ENCODE peak calls at places on chromosomes 12 and 14, in seven cellular contexts. F, T, I, L, E, R and H are unnamed samples.
A peak's percentile ranks its signal among the peaks of the same experiment; 100 is the strongest.

GRCh38 chr14:68656452-68656851 is 136.4 kb downstream of the ZFP36L1 start:
- DNase-seq in F (no peak), T (no peak), I (no peak), L (no peak), E (no peak), R (no peak), H (no peak)

GRCh38 chr12:52139579-52140062 is 52.2 kb downstream of the KRT80 start:
- DNase-seq in F (peak; percentile 68), T (peak; percentile 77), I (peak; percentile 65), L (peak; percentile 55), E (no peak), R (peak; percentile 84), H (no peak)

GRCh38 chr12:26340649-26341048 is 145.3 kb downstream of the SSPN start:
- DNase-seq in F (no peak), T (no peak), I (no peak), L (no peak), E (no peak), R (no peak), H (peak; percentile 37)

GRCh38 chr12:90058721-90059120 is 350.1 kb upstream of the ATP2B1 start:
- DNase-seq in F (peak; percentile 53), T (no peak), I (no peak), L (peak; percentile 93), E (no peak), R (no peak), H (no peak)

GRCh38 chr12:123950476-123951169 is 22.0 kb downstream of the CCDC92 start:
- DNase-seq in F (no peak), T (no peak), I (no peak), L (no peak), E (no peak), R (no peak), H (no peak)

GRCh38 chr12:52636592-52637258 is 15.3 kb downstream of the KRT2 start:
- DNase-seq in F (no peak), T (no peak), I (no peak), L (no peak), E (no peak), R (no peak), H (no peak)

GRCh38 chr12:52206309-52207040 is 14.7 kb upstream of the KRT80 start:
- DNase-seq in F (no peak), T (no peak), I (no peak), L (no peak), E (no peak), R (no peak), H (no peak)

GRCh38 chr14:79573486-79573885 is 637.8 kb downstream of the DIO2 start:
- DNase-seq in F (no peak), T (no peak), I (no peak), L (peak; percentile 82), E (no peak), R (no peak), H (no peak)

GRCh38 chr12:109715310-109716091 is 1.9 kb downstream of the FAM222A start:
- DNase-seq in F (peak; percentile 42), T (peak; percentile 63), I (peak; percentile 62), L (no peak), E (no peak), R (peak; percentile 87), H (no peak)

GRCh38 chr12:10098762-10099161 is at the start of gene CLEC1A:
- DNase-seq in F (no peak), T (peak; percentile 50), I (no peak), L (no peak), E (no peak), R (no peak), H (no peak)

GRCh38 chr12:806116-806805 is 53.9 kb downstream of the WNK1 start:
- DNase-seq in F (peak; percentile 56), T (no peak), I (no peak), L (peak; percentile 50), E (peak; percentile 28), R (no peak), H (no peak)

GRCh38 chr14:103657466-103657865 is 28.5 kb downstream of the KLC1 start:
- DNase-seq in F (no peak), T (no peak), I (no peak), L (peak; percentile 90), E (no peak), R (no peak), H (no peak)

GRCh38 chr12:79547735-79548347 is 142.9 kb downstream of the PAWR start:
- DNase-seq in F (peak; percentile 84), T (peak; percentile 56), I (peak; percentile 11), L (peak; percentile 83), E (peak; percentile 91), R (peak; percentile 56), H (peak; percentile 9)

GRCh38 chr14:41548666-41549065 is 58.0 kb upstream of the LRFN5 start:
- DNase-seq in F (no peak), T (no peak), I (no peak), L (peak; percentile 51), E (no peak), R (no peak), H (no peak)

GRCh38 chr12:27841392-27841882 is 61.4 kb upstream of the MANSC4 start:
- DNase-seq in F (peak; percentile 16), T (no peak), I (no peak), L (peak; percentile 24), E (no peak), R (no peak), H (no peak)

GRCh38 chr12:92612611-92613010 is 90.2 kb upstream of the PLEKHG7 start:
- DNase-seq in F (no peak), T (no peak), I (no peak), L (no peak), E (no peak), R (no peak), H (no peak)

GRCh38 chr12:30753233-30753632 is 1.5 kb downstream of the CAPRIN2 start:
- DNase-seq in F (peak; percentile 60), T (peak; percentile 42), I (peak; percentile 36), L (peak; percentile 39), E (peak; percentile 56), R (peak; percentile 64), H (no peak)

GRCh38 chr14:31895206-31895605 is 181.9 kb upstream of the ARHGAP5 start:
- DNase-seq in F (no peak), T (no peak), I (no peak), L (peak; percentile 89), E (peak; percentile 35), R (no peak), H (no peak)

GRCh38 chr14:31897581-31898186 is 179.4 kb upstream of the ARHGAP5 start:
- DNase-seq in F (no peak), T (no peak), I (no peak), L (no peak), E (no peak), R (no peak), H (no peak)

GRCh38 chr14:31889297-31889696 is 187.8 kb upstream of the ARHGAP5 start:
- DNase-seq in F (no peak), T (no peak), I (no peak), L (no peak), E (no peak), R (no peak), H (no peak)

GRCh38 chr14:31894351-31894750 is 182.8 kb upstream of the ARHGAP5 start:
- DNase-seq in F (no peak), T (no peak), I (peak; percentile 14), L (no peak), E (no peak), R (no peak), H (no peak)

DNA sequence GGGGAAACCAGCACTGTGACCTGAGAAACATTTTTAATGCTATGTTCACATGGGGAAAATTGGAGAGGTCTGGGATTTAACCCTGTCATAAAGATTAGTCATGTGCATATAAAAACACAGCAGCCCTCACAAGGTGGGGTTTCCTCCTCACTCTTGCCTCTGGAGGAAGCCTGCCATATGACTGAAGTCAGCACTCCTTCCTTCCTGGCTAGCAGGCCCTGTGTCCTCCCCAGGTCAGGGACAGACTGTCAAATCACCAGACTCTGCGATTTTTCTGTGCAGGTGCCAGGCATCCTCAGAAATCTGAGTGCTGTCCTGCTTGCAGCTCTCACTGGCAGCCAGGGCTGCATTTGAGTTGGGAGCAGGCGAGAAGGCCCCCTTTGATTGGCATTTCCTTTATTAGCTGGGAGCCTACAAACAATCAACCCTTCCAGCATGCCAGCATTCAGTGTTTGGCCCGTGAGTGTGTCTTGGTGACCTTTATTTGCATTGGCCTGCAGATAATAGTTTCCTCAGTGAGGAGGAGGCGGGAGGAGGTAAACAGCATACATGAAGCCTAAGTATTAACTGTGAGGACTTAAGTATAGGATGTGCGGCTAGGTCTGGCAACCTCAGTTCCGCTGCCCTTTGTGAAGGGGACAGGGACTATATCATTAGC is 183.8 kb upstream of the ARHGAP5 start:
- DNase-seq in F (no peak), T (no peak), I (no peak), L (peak; percentile 39), E (no peak), R (no peak), H (no peak)
- TF ChIP-seq USF2 in F (no peak), T (no peak), I (no peak), L (no peak), E (no peak), R (no peak), H (no peak)

GRCh38 chr12:117036547-117036946 is 62.7 kb downstream of the TESC start:
- DNase-seq in F (no peak), T (no peak), I (no peak), L (no peak), E (no peak), R (no peak), H (no peak)

GRCh38 chr12:117036046-117036445 is 63.2 kb downstream of the TESC start:
- DNase-seq in F (no peak), T (no peak), I (no peak), L (no peak), E (no peak), R (no peak), H (no peak)

GRCh38 chr12:117034691-117035090 is 64.5 kb downstream of the TESC start:
- DNase-seq in F (no peak), T (no peak), I (no peak), L (no peak), E (no peak), R (no peak), H (no peak)

GRCh38 chr12:117034249-117034648 is 65.0 kb downstream of the TESC start:
- DNase-seq in F (no peak), T (no peak), I (no peak), L (no peak), E (no peak), R (no peak), H (no peak)

GRCh38 chr12:117035287-117035686 is 63.9 kb downstream of the TESC start:
- DNase-seq in F (no peak), T (no peak), I (no peak), L (no peak), E (no peak), R (no peak), H (no peak)
- TF ChIP-seq USF2 in F (no peak), T (no peak), I (no peak), L (no peak), E (no peak), R (no peak), H (no peak)

DNA sequence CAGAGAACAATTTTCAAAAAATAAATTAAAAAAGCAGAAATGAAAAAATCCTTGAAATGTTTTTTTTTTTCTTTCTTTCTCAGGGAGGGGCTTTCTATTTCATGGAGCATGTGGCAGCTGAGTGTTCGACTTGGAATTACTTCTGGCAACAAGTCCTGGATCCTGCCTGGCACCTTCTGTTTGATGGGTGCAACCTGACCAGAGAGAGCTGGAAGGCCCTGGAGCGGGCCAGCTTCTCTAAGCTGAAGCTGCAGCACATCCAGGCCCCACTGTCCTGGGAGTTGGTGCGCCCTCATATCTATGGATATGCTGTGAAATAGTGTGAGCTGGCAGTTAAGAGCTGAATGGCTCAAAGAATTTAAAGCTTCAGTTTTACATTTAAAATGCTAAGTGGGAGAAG is 22.5 kb upstream of the HIGD1C start:
- DNase-seq in F (no peak), T (no peak), I (no peak), L (no peak), E (no peak), R (no peak), H (no peak)
- TF ChIP-seq USF2 in F (no peak), T (no peak), I (no peak), L (no peak), E (no peak), R (no peak), H (no peak)

GRCh38 chr14:53954551-53955233 is 1.9 kb downstream of the BMP4 start:
- DNase-seq in F (peak; percentile 21), T (peak; percentile 29), I (no peak), L (peak; percentile 36), E (no peak), R (no peak), H (no peak)
- TF ChIP-seq USF2 in F (no peak), T (no peak), I (no peak), L (no peak), E (no peak), R (no peak), H (no peak)